ENCODE peak calls at places on chromosomes 1 and 21, in four cellular contexts. L is transverse colon, T is suprapubic skin, Z is esophagus squamous epithelium. M is an unnamed sample.

GRCh38 chr1:14738235-14738634 is 139.8 kb downstream of the KAZN start:
- DNase-seq in L (no peak), T (no peak), Z (no peak), M (no peak)

GRCh38 chr1:8477199-8477982 is 159.5 kb downstream of the SLC45A1 start:
- DNase-seq in L (no peak), T (no peak), Z (no peak), M (no peak)

GRCh38 chr21:46001821-46002681 is 20.5 kb downstream of the COL6A1 start:
- DNase-seq in L (no peak), T (peak; percentile 75), Z (no peak), M (no peak)

GRCh38 chr1:200471739-200472138 is 61.9 kb upstream of the ZNF281 start:
- DNase-seq in L (no peak), T (no peak), Z (no peak), M (no peak)

GRCh38 chr1:12739613-12740012 is 6.4 kb upstream of the CFAP107 start:
- DNase-seq in L (no peak), T (no peak), Z (no peak), M (no peak)

GRCh38 chr1:204989266-204990058 is 53.5 kb upstream of the CNTN2 start:
- DNase-seq in L (peak; percentile 59), T (no peak), Z (no peak), M (peak; percentile 77)

GRCh38 chr1:214429951-214430742 is 121.3 kb downstream of the PTPN14 start:
- DNase-seq in L (no peak), T (no peak), Z (no peak), M (no peak)

GRCh38 chr21:16568661-16569060 is 838.9 kb downstream of the USP25 start:
- DNase-seq in L (no peak), T (no peak), Z (no peak), M (no peak)

DNA sequence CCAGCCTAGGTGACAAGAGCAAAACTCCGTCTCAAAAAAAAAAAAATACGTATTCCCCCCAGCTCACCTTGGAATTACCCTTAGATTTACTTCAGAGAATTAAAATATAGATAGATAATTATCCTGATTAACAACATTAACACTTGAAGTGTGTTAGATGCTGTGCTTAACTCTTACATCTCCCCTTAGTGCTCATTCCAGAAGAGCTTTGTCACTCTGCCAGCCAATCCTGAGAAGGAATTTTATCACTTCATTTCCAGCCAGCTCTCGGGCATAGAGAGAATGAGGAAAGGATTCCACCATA is 1.6 kb upstream of the SHC1 start:
- DNase-seq in L (no peak), T (no peak), Z (no peak), M (no peak)
- TF ChIP-seq POLR2A in L (no peak), T (no peak), Z (no peak), M (no peak)

DNA sequence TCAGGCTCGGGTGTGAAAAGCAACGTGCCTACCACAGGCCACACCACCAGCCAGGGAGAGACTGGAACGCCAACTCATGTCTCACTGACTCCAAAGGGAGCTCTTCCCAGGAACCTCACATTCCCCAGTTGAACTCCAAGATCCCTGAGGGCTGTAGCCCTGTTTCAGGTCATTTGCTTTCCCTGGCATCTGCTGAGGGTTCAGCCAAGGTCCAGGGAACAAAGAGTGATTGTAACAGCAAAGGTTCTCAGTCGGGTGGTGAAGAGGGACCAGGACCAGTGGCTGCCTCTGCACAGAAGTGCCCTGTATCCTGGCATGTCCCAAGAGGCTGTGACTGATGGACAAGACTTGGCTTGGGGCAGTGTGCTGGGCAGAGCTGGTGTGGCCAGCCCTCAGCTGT is 42.8 kb downstream of the GRIK3 start:
- DNase-seq in L (no peak), T (no peak), Z (no peak), M (no peak)
- TF ChIP-seq POLR2A in L (no peak), T (no peak), Z (no peak), M (no peak)

DNA sequence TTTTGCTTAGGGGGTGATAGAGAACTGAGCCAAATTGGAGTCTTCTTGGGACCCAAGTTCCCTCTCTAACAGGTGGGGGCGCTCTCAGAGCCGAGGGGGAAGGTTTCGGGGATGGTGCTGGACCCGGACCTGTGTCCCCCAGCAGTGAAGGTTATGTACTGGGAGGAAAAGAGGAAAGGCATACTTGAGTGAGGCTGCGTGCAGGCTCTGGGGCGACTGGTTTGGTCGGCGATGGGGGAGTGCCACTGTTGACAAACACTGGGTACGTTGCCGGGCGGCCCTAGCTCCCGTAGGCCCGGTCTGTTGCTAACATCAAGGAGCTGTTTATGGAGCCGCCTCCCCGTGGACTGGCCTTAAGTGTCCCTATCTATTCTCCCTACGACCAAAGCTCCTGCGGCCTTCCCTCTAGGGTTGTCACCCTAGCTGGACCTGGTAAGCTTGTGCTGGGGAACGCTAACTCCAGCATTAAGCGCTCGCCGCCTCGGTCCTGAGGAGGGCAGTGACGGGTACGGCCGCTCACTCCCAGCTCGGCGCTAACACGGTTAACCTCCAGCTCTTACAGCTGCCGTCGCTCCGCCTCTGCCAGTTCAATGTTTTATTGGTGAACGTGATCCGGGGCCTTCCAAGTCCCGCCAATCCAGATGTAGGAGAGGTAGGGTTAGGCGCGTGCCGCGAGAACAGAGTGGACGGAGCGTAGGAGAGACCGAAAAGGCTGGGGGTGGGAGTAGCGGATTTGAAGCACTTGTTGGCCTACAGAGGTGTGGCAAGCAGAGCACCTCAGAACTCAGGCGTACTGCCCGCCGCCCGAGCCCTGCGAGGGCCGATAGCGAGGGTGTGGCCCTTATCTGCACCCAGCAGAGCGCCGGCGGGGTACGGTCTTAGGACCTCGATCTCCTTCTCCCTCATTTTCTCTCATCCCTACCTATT is at the start of gene PPOX:
- DNase-seq in L (peak; percentile 97), T (peak; percentile 99), Z (peak; percentile 90), M (peak; percentile 100)
- TF ChIP-seq POLR2A in L (peak; percentile 84), T (peak; percentile 71), Z (peak; percentile 8), M (peak; percentile 99)

DNA sequence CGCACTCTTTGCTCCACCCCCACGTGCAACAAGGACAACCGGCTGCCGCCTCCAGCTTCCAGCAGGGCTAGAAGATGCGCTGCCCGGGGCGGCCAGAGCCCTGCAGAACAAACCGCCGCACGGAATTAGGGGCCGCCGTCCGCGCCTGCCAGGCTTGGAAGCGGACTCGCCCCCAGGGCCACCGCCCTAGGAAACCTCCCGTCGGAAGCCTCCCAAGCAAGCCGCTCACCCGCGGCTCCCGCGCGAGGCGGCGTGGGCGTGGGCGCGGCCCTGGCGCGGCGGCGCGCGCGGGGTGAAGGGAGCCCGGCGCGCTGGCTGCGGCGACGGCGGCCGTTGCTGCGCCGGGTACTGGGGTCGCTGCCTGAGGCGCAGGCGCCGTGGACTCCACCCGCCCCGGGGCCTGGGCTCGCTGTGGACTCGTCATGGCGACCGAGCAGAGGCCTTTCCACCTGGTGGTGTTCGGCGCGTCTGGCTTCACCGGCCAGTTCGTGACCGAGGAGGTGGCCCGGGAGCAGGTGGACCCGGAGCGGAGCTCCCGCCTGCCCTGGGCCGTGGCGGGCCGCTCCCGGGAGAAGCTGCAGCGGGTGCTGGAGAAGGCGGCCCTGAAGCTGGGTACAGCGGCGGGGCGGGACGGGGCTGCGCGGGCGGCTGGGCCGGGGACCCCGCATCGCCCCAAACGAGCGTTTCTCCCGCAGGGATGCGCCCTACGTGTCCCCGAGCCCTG is at the start of gene SCCPDH:
- DNase-seq in L (peak; percentile 72), T (peak; percentile 82), Z (no peak), M (peak; percentile 83)
- TF ChIP-seq POLR2A in L (peak; percentile 45), T (peak; percentile 45), Z (no peak), M (peak; percentile 67)

GRCh38 chr1:223712184-223712855 is at the start of gene CAPN2:
- DNase-seq in L (peak; percentile 87), T (peak; percentile 87), Z (no peak), M (peak; percentile 82)
- TF ChIP-seq POLR2A in L (peak; percentile 79), T (peak; percentile 75), Z (peak; percentile 94), M (peak; percentile 54)

DNA sequence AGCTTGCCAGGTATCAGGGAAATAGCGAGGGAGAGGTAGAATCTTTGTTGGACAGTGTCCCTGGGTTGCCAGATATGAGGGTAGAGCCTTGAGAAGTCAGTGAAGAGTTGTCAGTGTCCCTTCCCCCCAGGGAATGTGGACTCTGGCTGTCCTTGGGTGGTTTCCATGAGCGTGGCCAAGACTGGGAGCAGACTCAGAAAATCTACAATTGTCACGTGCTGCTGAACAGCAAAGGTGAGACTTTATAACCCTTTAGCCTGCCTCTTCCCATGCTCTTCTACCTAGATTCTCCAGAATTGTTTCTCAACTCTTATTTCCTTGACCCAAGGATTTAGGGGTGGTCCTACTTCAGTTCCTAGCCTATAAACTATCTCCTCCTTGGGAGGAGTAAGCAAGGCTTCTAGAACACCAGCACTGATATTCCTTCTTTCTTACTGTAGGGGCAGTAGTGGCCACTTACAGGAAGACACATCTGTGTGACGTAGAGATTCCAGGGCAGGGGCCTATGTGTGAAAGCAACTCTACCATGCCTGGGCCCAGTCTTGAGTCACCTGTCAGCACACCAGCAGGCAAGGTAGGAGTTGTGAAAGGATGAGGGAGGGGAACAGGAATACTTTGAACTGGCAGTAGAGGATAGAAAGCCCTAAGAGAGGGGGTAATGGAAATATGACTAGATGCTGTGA is 1.6 kb downstream of the NIT1 start:
- DNase-seq in L (peak; percentile 58), T (no peak), Z (no peak), M (peak; percentile 81)
- TF ChIP-seq POLR2A in L (peak; percentile 68), T (no peak), Z (no peak), M (peak; percentile 46)

DNA sequence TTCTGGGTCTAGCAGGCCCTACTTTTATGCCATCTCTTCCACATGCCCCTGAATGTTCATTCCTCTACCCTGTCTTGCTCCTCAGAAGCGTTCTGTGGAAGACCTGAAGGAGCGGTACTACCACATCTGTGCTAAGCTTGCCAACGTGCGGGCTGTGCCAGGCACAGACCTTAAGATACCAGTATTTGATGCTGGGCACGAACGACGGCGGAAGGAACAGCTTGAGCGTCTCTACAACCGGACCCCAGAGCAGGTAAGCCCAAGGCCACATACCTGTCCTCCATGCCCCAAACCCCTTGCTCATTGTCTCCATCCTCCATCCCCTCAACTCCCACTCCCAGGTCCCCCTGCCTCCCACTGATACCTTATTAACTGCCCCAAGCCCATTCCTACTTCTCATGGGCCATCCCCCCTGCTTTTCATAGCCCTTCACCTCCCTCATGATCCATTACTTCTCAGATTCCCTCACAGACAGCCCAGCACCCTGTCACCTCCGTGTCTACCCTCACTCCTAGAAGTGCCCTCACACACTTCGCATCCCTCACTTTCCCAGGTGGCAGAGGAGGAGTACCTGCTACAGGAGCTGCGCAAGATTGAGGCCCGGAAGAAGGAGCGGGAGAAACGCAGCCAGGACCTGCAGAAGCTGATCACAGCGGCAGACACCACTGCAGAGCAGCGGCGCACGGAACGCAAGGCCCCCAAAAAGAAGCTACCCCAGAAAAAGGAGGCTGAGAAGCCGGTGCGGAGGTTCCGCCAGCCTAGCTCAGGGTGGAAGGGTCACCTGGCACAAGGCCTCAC is 5.4 kb downstream of the DMAP1 start:
- DNase-seq in L (no peak), T (no peak), Z (no peak), M (no peak)
- TF ChIP-seq POLR2A in L (no peak), T (no peak), Z (no peak), M (no peak)

GRCh38 chr1:165892935-165893334 is 65.5 kb downstream of the UCK2 start:
- DNase-seq in L (no peak), T (no peak), Z (no peak), M (no peak)
- TF ChIP-seq POLR2A in L (no peak), T (no peak), Z (no peak), M (no peak)

DNA sequence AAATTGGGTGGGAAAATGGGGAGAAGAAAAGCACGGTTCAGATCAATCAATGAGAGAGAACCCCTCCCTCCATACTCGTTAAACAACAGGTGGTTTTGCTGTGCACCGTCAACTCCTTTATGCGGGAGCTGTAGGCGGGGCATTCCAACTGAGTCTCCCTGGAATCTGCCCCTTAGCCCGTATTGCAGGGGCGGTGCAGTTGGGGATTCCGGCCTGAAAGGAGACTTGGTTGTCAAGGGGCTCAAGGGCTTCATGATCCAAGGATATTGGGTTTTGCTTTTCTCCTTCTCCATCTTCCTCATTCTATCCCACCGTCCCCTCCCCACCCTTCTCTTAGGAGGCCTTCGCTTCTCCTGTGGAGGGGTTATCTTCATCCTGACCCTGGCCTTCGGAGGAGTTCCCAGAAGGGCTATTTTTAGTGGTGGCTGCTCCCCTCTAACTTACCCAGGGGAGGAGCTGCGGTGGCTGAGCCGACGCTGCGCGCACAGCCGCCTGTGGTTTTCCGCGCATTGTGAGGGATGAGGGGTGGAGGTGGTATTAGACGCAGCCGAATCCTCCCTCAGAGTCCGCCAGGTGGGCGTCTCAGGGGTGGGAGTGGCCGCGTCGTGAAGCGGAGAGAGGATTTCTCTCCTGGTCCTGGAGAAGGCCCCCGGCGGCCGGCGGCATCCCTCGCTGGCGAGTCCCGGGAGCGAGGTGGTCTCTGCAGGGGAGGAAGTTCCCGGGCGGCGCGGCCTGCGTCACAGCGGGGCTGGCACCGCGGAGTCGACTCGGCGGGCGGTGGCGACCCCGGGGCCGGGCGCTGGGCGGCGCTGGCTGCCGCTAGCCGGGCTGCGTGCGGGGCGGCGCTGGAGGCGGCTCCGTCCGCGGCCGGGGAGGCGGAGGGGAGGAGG is 462 bp upstream of the LRRC8C start:
- DNase-seq in L (peak; percentile 84), T (peak; percentile 91), Z (no peak), M (peak; percentile 92)
- TF ChIP-seq POLR2A in L (peak; percentile 17), T (no peak), Z (no peak), M (no peak)